ENCODE peak calls at places on chromosomes 16 and 17, in four cellular contexts. T is HL-60, R is colonic mucosa, I is tibial artery. D is an unnamed sample.

GRCh38 chr16:81548901-81549546 is 104.4 kb downstream of the CMIP start:
- DNase-seq in I (no peak), R (peak), T (no peak), D (no peak)

GRCh38 chr16:23188911-23189310 is 6.4 kb downstream of the SCNN1G start:
- DNase-seq in T (no peak), I (no peak), R (no peak), D (no peak)

GRCh38 chr16:67190448-67191399 is 788 bp upstream of the EXOC3L1 start:
- DNase-seq in T (no peak), R (no peak), I (no peak), D (no peak)

GRCh38 chr17:33520404-33521032 is 227.4 kb upstream of the ASIC2 start:
- DNase-seq in I (no peak), T (no peak), R (peak), D (peak)

GRCh38 chr16:88306860-88307545 is 75.8 kb upstream of the ZNF469 start:
- DNase-seq in R (no peak), I (no peak), T (no peak), D (no peak)

GRCh38 chr16:81885976-81886586 is 107.0 kb downstream of the PLCG2 start:
- DNase-seq in T (no peak), R (peak), I (no peak), D (no peak)

GRCh38 chr17:3754458-3755334 is 31.0 kb downstream of the HASPIN start:
- DNase-seq in T (peak), I (no peak), R (peak), D (peak)

GRCh38 chr17:76721463-76721862 is 4.9 kb downstream of the JMJD6 start:
- DNase-seq in T (no peak), R (no peak), I (no peak), D (no peak)

GRCh38 chr17:42023524-42024349 is 3.8 kb downstream of the NKIRAS2 start:
- DNase-seq in R (peak), T (peak), I (peak), D (no peak)

GRCh38 chr17:66562119-66562518 is 259.7 kb downstream of the PRKCA start:
- DNase-seq in I (no peak), R (no peak), T (no peak), D (no peak)

GRCh38 chr16:49939495-49939894 is 83.6 kb upstream of the ZNF423 start:
- DNase-seq in I (no peak), R (no peak), T (no peak), D (no peak)

GRCh38 chr17:3915642-3916012 is 638 bp downstream of the P2RX1 start:
- DNase-seq in R (no peak), I (no peak), T (no peak), D (no peak)

GRCh38 chr17:22123536-22124281 is 431.4 kb downstream of the KCNJ18 start:
- DNase-seq in T (no peak), I (no peak), R (no peak), D (no peak)

GRCh38 chr17:17905036-17905320 is 67.2 kb downstream of the TOM1L2 start:
- DNase-seq in I (no peak), T (no peak), R (no peak), D (no peak)

GRCh38 chr16:65121870-65122723 is at the start of gene CDH11:
- DNase-seq in R (peak), T (no peak), I (peak), D (peak)

GRCh38 chr17:68296217-68297140 is 5.2 kb downstream of the ARSG start:
- DNase-seq in I (no peak), T (no peak), R (peak), D (peak)

GRCh38 chr17:45294506-45294905 is 22.3 kb downstream of the MAP3K14 start:
- DNase-seq in T (no peak), R (no peak), I (no peak), D (peak)

DNA sequence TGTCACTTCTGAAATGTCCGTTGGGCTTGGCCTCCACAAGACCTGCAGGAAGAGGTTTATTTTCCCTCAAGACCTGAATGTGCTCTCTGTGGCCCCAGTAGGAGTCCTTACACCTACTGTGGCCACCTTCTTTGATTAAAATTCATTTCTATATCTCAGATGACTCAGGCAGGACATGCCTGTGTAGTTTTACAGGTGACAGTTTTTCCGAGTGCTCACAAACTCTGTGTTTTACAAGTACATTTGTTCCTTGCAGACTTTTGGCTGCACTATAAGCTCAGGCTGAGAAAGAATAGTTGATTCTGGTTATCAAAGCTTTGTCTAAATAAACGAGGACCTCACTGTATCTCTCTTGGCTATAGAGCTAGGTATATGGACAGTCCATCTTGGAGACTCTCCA is 257.1 kb downstream of the MAP2K4 start:
- DNase-seq in R (no peak), I (no peak), T (no peak), D (no peak)
- H3K27ac ChIP-seq in R (no peak), I (no peak), T (no peak), D (no peak)

GRCh38 chr16:85392756-85393673 is 220.1 kb upstream of the GSE1 start:
- DNase-seq in T (no peak), R (peak), I (no peak), D (no peak)

GRCh38 chr16:85394511-85395206 is 218.5 kb upstream of the GSE1 start:
- DNase-seq in T (no peak), R (peak), I (peak), D (no peak)

GRCh38 chr16:85391769-85392583 is 221.1 kb upstream of the GSE1 start:
- DNase-seq in T (no peak), R (peak), I (no peak), D (no peak)

GRCh38 chr16:85395207-85395912 is 217.8 kb upstream of the GSE1 start:
- DNase-seq in I (peak), R (peak), T (no peak), D (peak)

DNA sequence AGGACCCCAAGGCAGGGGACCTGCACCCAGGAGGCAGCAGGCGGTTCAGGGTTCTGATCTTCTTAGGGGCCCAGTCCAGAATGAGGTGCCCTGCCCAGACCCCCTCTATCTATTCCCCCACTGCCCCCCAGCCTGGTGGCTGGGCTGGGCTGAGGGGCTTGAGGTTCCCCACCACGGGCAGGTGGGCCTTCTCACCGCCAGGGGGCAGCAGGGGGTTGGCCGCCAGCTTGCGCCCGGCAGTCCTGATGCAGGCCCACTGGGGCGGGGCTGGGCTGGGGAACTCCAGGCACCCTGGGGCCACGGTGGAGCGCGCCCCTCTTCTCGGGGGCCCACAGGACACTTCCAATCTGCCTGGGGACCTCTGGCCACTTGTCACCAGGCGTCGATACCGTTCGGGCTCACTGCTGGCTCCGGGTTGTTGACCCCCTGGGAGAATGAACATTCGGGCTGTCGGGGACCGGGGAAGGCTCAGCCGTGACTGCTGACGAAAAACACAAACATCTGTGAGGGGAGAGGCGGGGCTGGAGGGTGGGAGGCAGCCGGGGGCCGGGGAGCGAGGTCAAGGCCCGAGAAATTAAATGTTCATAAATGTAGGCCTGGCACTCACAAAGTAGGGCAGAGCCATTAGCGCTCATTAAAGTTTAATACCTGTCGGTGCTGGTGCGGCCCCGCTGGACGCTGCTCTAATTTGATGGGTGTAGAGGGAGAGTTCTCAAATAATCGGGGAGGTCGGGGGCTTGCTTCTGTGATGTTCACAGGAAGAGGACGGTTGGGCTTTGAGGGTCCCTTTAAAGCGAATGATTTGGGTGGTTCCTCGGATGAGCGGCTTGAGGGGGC is 219.2 kb upstream of the GSE1 start:
- DNase-seq in R (peak), I (peak), T (no peak), D (peak)
- H3K27ac ChIP-seq in R (no peak), I (peak), T (no peak), D (peak)

GRCh38 chr16:47888734-47889133 is 267.1 kb downstream of the ABCC12 start:
- DNase-seq in R (no peak), I (no peak), T (no peak), D (no peak)

GRCh38 chr16:47886631-47887415 is 269.0 kb downstream of the ABCC12 start:
- DNase-seq in T (no peak), I (no peak), R (no peak), D (no peak)

GRCh38 chr16:47885489-47885888 is 270.3 kb downstream of the ABCC12 start:
- DNase-seq in R (no peak), I (no peak), T (no peak), D (no peak)

GRCh38 chr16:47888142-47888541 is 267.7 kb downstream of the ABCC12 start:
- DNase-seq in I (no peak), T (no peak), R (no peak), D (no peak)

GRCh38 chr16:47887496-47887895 is 268.3 kb downstream of the ABCC12 start:
- DNase-seq in R (no peak), T (no peak), I (no peak), D (no peak)
- H3K27ac ChIP-seq in R (no peak), T (no peak), I (no peak), D (no peak)

DNA sequence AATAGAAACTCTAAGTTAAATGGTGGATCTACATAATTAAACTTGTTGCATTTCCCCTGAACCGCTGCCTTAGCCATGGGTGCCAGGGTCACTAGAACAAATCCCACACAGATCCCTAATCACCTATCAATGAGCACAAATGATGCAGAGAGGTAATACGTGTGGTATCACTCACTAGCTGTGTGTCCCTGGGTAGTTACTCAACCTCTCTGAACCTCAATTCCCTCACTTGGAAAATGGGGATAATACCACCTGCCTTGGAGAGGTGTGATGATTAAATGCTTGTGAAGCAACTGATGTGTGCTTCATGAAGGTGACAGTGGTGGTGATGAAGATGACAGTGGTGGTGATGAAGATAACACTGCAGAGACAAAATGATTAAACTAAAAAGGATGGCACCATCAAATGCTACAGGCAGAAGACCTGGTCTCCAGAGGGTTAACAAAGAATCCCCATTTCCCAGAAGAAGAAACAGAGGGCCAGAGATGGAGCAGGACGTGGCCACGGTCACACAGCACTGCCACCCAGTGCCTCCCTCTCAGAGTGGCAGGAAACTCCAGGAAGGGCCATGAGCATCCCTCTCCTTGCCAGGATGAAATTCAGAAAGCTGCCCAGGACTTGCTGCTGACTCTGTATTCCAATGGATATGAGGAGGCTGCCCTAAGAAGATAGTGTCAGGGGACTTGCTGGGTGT is 17.9 kb upstream of the FOXF1 start:
- DNase-seq in I (no peak), R (no peak), T (no peak), D (no peak)
- H3K27ac ChIP-seq in I (no peak), R (peak), T (no peak), D (peak)

GRCh38 chr16:12535535-12536411 is 267.9 kb downstream of the CPPED1 start:
- DNase-seq in T (no peak), I (no peak), R (no peak), D (no peak)

GRCh38 chr16:12536412-12536746 is 267.3 kb downstream of the CPPED1 start:
- DNase-seq in T (no peak), R (no peak), I (no peak), D (no peak)

GRCh38 chr16:12540290-12540689 is 263.4 kb downstream of the CPPED1 start:
- DNase-seq in R (no peak), T (no peak), I (no peak), D (no peak)

GRCh38 chr16:12539185-12539929 is 264.3 kb downstream of the CPPED1 start:
- DNase-seq in I (no peak), T (no peak), R (peak), D (no peak)

GRCh38 chr16:12538667-12539081 is 265.0 kb downstream of the CPPED1 start:
- DNase-seq in T (no peak), I (no peak), R (no peak), D (no peak)
- H3K27ac ChIP-seq in T (no peak), I (no peak), R (no peak), D (no peak)

GRCh38 chr17:40345161-40346034 is 19.1 kb downstream of the GJD3 start:
- DNase-seq in I (peak), T (no peak), R (peak), D (peak)
- H3K27ac ChIP-seq in I (peak), T (no peak), R (peak), D (peak)

DNA sequence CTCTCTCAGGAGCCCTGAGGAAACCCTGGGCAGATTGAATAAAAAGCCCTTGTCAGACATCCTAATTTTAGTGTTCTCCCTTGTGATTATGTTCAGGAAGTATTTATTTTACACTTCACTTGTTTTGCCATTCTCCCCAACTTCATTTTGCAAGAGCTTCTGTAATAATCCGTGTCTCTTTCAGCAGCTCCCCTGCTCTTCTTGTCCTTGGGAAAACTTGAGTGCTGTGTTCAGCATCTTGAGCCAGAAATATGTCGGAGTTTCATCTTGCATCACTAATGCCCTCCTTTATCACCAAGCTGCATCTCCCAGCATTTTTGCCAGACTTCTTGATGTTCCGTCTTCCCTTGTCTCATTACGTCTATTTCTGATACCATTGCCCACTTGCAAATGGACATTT is 486.5 kb upstream of the EEF2KMT start:
- DNase-seq in I (no peak), R (no peak), T (no peak), D (no peak)
- H3K27ac ChIP-seq in I (no peak), R (no peak), T (no peak), D (no peak)